ENCODE peak calls at places on chromosomes 5 and 9, in nine cellular contexts. H is mucosa of descending colon, A is hepatocyte, V is endodermal cell, D is psoas muscle, E is heart right ventricle, M is PC-9, X is astrocyte, R is IMR-90. L is an unnamed sample. For H3K4me1, the result is how much of the 10 kb centered on the place peaks cover.

GRCh38 chr5:44189255-44189654 is 200.0 kb downstream of the FGF10 start:
- DNase-seq in H (no peak), A (no peak), V (no peak), D (no peak), E (no peak), M (no peak), X (no peak), R (no peak), L (no peak)

GRCh38 chr5:58542709-58543108 is 40.2 kb upstream of the RAB3C start:
- DNase-seq in H (no peak), A (no peak), V (no peak), D (no peak), E (no peak), M (no peak), X (no peak), R (no peak), L (no peak)

GRCh38 chr9:22457448-22457847 is 10.8 kb downstream of the DMRTA1 start:
- DNase-seq in H (no peak), A (no peak), V (peak), D (no peak), E (no peak), M (no peak), X (no peak), R (no peak), L (no peak)

GRCh38 chr9:20728493-20729220 is 44.6 kb downstream of the FOCAD start:
- DNase-seq in H (no peak), A (peak), V (no peak), D (no peak), E (no peak), M (no peak), X (peak), R (peak), L (no peak)

GRCh38 chr5:160324885-160325284 is 12.5 kb upstream of the CCNJL start:
- DNase-seq in H (no peak), A (no peak), V (no peak), D (no peak), E (no peak), M (no peak), X (no peak), R (no peak), L (no peak)

GRCh38 chr5:157944938-157945337 is 86.0 kb upstream of the CLINT1 start:
- DNase-seq in H (no peak), A (no peak), V (no peak), D (no peak), E (no peak), M (no peak), X (no peak), R (no peak), L (no peak)

GRCh38 chr5:150399158-150400019 is 13.3 kb downstream of the CD74 start:
- DNase-seq in H (no peak), A (no peak), V (no peak), D (no peak), E (no peak), M (no peak), X (peak), R (peak), L (no peak)

GRCh38 chr5:115329475-115329874 is 33.0 kb upstream of the CCDC112 start:
- DNase-seq in H (no peak), A (no peak), V (peak), D (no peak), E (no peak), M (no peak), X (no peak), R (no peak), L (no peak)

GRCh38 chr9:7303932-7304331 is 495.6 kb downstream of the DMAC1 start:
- DNase-seq in H (no peak), A (no peak), V (no peak), D (no peak), E (no peak), M (no peak), X (no peak), R (no peak), L (no peak)

GRCh38 chr5:37495668-37496067 is 116.5 kb downstream of the WDR70 start:
- DNase-seq in H (no peak), A (no peak), V (no peak), D (no peak), E (no peak), M (no peak), X (peak), R (peak), L (no peak)

GRCh38 chr5:151123897-151124751 is 33.5 kb downstream of the ANXA6 start:
- DNase-seq in H (peak), A (no peak), V (no peak), D (peak), E (peak), M (peak), X (peak), R (peak), L (no peak)

GRCh38 chr5:146079695-146080361 is 25.5 kb downstream of the PLAC8L1 start:
- DNase-seq in H (no peak), A (no peak), V (peak), D (no peak), E (no peak), M (no peak), X (peak), R (peak), L (no peak)

GRCh38 chr5:51226420-51226735 is 156.9 kb upstream of the ISL1 start:
- DNase-seq in H (no peak), A (peak), V (peak), D (no peak), E (no peak), M (peak), X (no peak), R (no peak), L (no peak)

GRCh38 chr9:19306568-19306967 is 73.5 kb downstream of the RPS6 start:
- DNase-seq in H (no peak), A (no peak), V (no peak), D (no peak), E (no peak), M (no peak), X (no peak), R (no peak), L (no peak)

GRCh38 chr5:177504086-177505056 is 5.3 kb downstream of the DOK3 start:
- DNase-seq in H (no peak), A (no peak), V (no peak), D (no peak), E (peak), M (no peak), X (no peak), R (no peak), L (no peak)

GRCh38 chr5:15933481-15934207 is 245.9 kb downstream of the MARCHF11 start:
- DNase-seq in H (no peak), A (no peak), V (no peak), D (no peak), E (no peak), M (no peak), X (peak), R (no peak), L (no peak)

GRCh38 chr5:2200261-2200965 is 317.7 kb upstream of the IRX4 start:
- DNase-seq in H (no peak), A (no peak), V (peak), D (no peak), E (no peak), M (no peak), X (no peak), R (no peak), L (no peak)

GRCh38 chr5:991472-992267 is 16.9 kb upstream of the NKD2 start:
- DNase-seq in H (peak), A (peak), V (peak), D (peak), E (peak), M (no peak), X (no peak), R (no peak), L (peak)

GRCh38 chr5:134738963-134739661 is 764 bp downstream of the CAMLG start:
- DNase-seq in H (no peak), A (peak), V (peak), D (no peak), E (no peak), M (peak), X (peak), R (peak), L (no peak)

GRCh38 chr5:154329062-154329461 is 116.7 kb upstream of the SAP30L start:
- DNase-seq in H (no peak), A (no peak), V (no peak), D (no peak), E (no peak), M (no peak), X (no peak), R (no peak), L (no peak)

GRCh38 chr5:59272744-59273427 is 620.6 kb downstream of the PDE4D start:
- DNase-seq in H (no peak), A (no peak), V (no peak), D (no peak), E (no peak), M (no peak), X (no peak), R (no peak), L (no peak)

GRCh38 chr9:617441-618085 is 223.9 kb upstream of the DMRT1 start:
- DNase-seq in H (no peak), A (no peak), V (peak), D (no peak), E (no peak), M (no peak), X (no peak), R (no peak), L (no peak)

GRCh38 chr5:65577141-65577540 is 14.0 kb downstream of the PPWD1 start:
- DNase-seq in H (no peak), A (no peak), V (no peak), D (no peak), E (no peak), M (no peak), X (peak), R (peak), L (no peak)

GRCh38 chr5:74064911-74065310 is 438.9 kb downstream of the ARHGEF28 start:
- DNase-seq in H (no peak), A (no peak), V (no peak), D (no peak), E (no peak), M (no peak), X (no peak), R (no peak), L (no peak)

GRCh38 chr5:13987843-13988464 is 43.5 kb upstream of the DNAH5 start:
- DNase-seq in H (no peak), A (peak), V (peak), D (no peak), E (no peak), M (peak), X (peak), R (peak), L (no peak)

GRCh38 chr5:152462021-152462721 is 57.1 kb upstream of the NMUR2 start:
- DNase-seq in H (no peak), A (no peak), V (peak), D (no peak), E (no peak), M (no peak), X (no peak), R (no peak), L (no peak)

GRCh38 chr9:91411096-91411771 is 12.4 kb downstream of the NFIL3 start:
- DNase-seq in H (no peak), A (no peak), V (no peak), D (no peak), E (no peak), M (peak), X (no peak), R (peak), L (no peak)

GRCh38 chr5:180090769-180091546 is 19.4 kb upstream of the RNF130 start:
- DNase-seq in H (peak), A (peak), V (peak), D (no peak), E (no peak), M (no peak), X (peak), R (peak), L (no peak)

GRCh38 chr9:27714388-27714787 is 141.1 kb upstream of the C9orf72 start:
- DNase-seq in H (no peak), A (no peak), V (no peak), D (no peak), E (no peak), M (no peak), X (no peak), R (no peak), L (no peak)

GRCh38 chr9:15370496-15371464 is 51.9 kb upstream of the SNAPC3 start:
- DNase-seq in H (no peak), A (no peak), V (no peak), D (no peak), E (no peak), M (no peak), X (peak), R (no peak), L (no peak)

GRCh38 chr5:26805076-26805475 is 233.3 kb downstream of the CDH9 start:
- DNase-seq in H (no peak), A (no peak), V (no peak), D (no peak), E (no peak), M (no peak), X (no peak), R (no peak), L (no peak)
- H3K4me1 ChIP-seq in H (under half), A (under half), V (under half), D (under half), E (under half), M (under half), X (under half), R (under half), L (under half)

GRCh38 chr5:125346316-125346715 is 599.9 kb upstream of the ZNF608 start:
- DNase-seq in H (no peak), A (no peak), V (no peak), D (no peak), E (no peak), M (no peak), X (no peak), R (no peak), L (no peak)

GRCh38 chr5:125348936-125349335 is 602.5 kb upstream of the ZNF608 start:
- DNase-seq in H (no peak), A (no peak), V (no peak), D (no peak), E (no peak), M (no peak), X (no peak), R (no peak), L (no peak)

GRCh38 chr5:125348221-125348692 is 601.8 kb upstream of the ZNF608 start:
- DNase-seq in H (no peak), A (peak), V (no peak), D (peak), E (peak), M (no peak), X (no peak), R (no peak), L (no peak)

GRCh38 chr5:125349432-125349831 is 603.0 kb upstream of the ZNF608 start:
- DNase-seq in H (no peak), A (peak), V (no peak), D (no peak), E (no peak), M (no peak), X (peak), R (peak), L (no peak)
- TF ChIP-seq CTCF in H (no peak), A (no peak), V (peak), D (no peak), E (no peak), M (no peak), X (no peak), R (no peak), L (no peak)

GRCh38 chr5:111237470-111237869 is 13.3 kb downstream of the CAMK4 start:
- DNase-seq in H (no peak), A (no peak), V (no peak), D (no peak), E (no peak), M (no peak), X (peak), R (peak), L (no peak)
- H3K4me1 ChIP-seq in H (under half), A (under half), V (under half), D (under half), E (under half), M (under half), X (under half), R (under half), L (under half)

GRCh38 chr9:127801955-127802575 is 617 bp upstream of the FPGS start:
- DNase-seq in H (no peak), A (no peak), V (no peak), D (no peak), E (no peak), M (no peak), X (no peak), R (no peak), L (no peak)
- TF ChIP-seq CTCF in H (no peak), A (peak), V (peak), D (no peak), E (no peak), M (no peak), X (peak), R (no peak), L (no peak)

GRCh38 chr9:134326754-134327526 is 685 bp downstream of the RXRA start:
- DNase-seq in H (peak), A (peak), V (peak), D (peak), E (peak), M (no peak), X (no peak), R (peak), L (peak)

GRCh38 chr9:134327671-134328231 is 1.5 kb downstream of the RXRA start:
- DNase-seq in H (peak), A (no peak), V (no peak), D (peak), E (peak), M (no peak), X (no peak), R (no peak), L (peak)

GRCh38 chr9:134328841-134329575 is 2.8 kb downstream of the RXRA start:
- DNase-seq in H (peak), A (peak), V (no peak), D (peak), E (peak), M (peak), X (no peak), R (no peak), L (peak)

GRCh38 chr9:134329576-134329855 is 3.3 kb downstream of the RXRA start:
- DNase-seq in H (peak), A (no peak), V (no peak), D (peak), E (no peak), M (no peak), X (no peak), R (no peak), L (no peak)

DNA sequence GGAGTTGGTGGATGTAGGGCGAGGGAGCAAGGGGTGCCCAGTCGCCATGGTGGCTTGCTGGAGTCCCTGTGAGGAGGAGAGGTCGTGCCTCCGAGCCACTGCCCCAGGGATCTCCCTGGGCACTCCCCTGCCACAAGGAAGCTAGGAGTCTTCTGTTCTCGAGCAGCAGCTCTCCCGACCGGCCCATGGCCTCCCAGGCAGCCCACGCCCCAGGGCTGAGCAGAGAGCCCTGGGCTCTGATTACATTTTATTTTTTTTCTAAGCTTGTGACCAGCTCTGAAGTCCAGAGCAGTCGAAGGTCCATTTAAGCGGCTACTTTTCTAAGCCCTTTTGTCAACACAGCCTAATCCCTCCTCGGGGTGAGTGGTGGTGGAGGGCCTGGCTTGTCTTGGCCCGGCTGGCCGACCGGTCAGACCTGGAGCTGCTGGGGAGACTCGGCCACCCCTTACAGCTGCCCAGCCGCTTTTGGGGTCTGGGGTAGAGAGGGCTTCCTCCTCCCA is 2.1 kb downstream of the RXRA start:
- DNase-seq in H (peak), A (peak), V (no peak), D (peak), E (no peak), M (peak), X (no peak), R (peak), L (peak)
- H3K4me1 ChIP-seq in H (half or more), A (half or more), V (under half), D (half or more), E (half or more), M (under half), X (under half), R (under half), L (half or more)

GRCh38 chr9:110891760-110892159 is 146.5 kb downstream of the LPAR1 start:
- DNase-seq in H (no peak), A (no peak), V (no peak), D (no peak), E (no peak), M (no peak), X (peak), R (peak), L (no peak)
- TF ChIP-seq CTCF in H (no peak), A (no peak), V (no peak), D (no peak), E (no peak), M (no peak), X (no peak), R (no peak), L (no peak)

GRCh38 chr9:120889606-120890396 is 12.8 kb upstream of the PHF19 start:
- DNase-seq in H (no peak), A (no peak), V (no peak), D (no peak), E (no peak), M (no peak), X (no peak), R (no peak), L (no peak)

GRCh38 chr9:120891255-120891954 is 14.4 kb upstream of the PHF19 start:
- DNase-seq in H (no peak), A (no peak), V (no peak), D (no peak), E (no peak), M (no peak), X (no peak), R (peak), L (no peak)

GRCh38 chr9:120888626-120889025 is 11.6 kb upstream of the PHF19 start:
- DNase-seq in H (no peak), A (no peak), V (no peak), D (no peak), E (no peak), M (no peak), X (no peak), R (no peak), L (no peak)

GRCh38 chr9:120892177-120892747 is 15.3 kb upstream of the PHF19 start:
- DNase-seq in H (no peak), A (no peak), V (no peak), D (no peak), E (no peak), M (no peak), X (no peak), R (no peak), L (no peak)

DNA sequence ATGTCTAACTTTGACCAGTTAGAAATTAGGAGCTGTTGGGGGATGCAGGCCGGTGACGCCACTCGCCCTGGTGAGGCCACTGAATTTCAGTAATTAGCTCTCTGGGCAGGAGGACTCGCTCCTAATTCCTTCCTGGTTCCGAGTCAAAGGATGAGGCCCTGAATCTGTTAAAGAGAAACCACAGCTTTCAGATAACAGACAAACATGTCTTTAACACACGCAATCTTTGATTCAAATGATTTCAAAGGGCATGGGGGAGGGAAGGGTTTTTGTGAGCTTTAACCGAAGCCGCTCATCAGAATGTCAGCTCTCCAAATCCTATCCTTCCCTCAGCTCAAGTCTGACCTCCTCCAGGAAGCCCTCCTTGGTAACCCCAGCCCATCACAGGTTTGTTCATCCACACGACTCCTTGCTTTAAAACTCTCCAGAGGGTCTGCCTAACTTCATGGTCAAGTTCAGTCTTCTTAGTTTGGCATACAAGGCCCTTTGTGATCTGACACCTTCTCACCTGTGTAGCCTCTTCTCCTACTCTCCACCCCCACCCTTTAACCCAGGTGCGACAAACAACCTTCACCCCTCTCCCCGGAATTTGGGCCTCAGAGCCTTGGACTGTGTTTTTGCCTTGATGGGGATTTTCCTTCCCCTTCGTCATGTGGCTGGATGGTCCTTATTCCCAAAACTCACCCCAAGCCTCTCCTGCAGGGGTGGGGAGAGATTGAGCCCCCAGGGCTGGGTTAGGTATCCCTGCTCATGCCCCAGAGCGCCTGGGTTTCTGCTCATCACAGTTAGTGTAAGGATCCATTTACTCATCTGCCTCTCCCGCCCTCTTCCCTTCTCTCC is 13.6 kb upstream of the PHF19 start:
- DNase-seq in H (no peak), A (no peak), V (no peak), D (no peak), E (no peak), M (no peak), X (no peak), R (no peak), L (no peak)
- H3K4me1 ChIP-seq in H (under half), A (under half), V (under half), D (under half), E (under half), M (under half), X (under half), R (under half), L (under half)